ENCODE peak calls at places on chromosomes 4 and X, in eight cellular contexts. Y, J, M, L, O, E, N and W are unnamed samples.

GRCh38 chrX:129678176-129678880 is 23.6 kb upstream of the APLN start:
- DNase-seq in Y (peak), J (peak), M (no peak), L (no peak), O (no peak), E (peak), N (peak), W (no peak)

GRCh38 chr4:100420571-100420970 is 97.3 kb downstream of the EMCN start:
- DNase-seq in Y (no peak), J (no peak), M (no peak), L (peak), O (no peak), E (no peak), N (no peak), W (no peak)

GRCh38 chr4:164212134-164212533 is 541.8 kb upstream of the SMIM31 start:
- DNase-seq in Y (no peak), J (no peak), M (no peak), L (no peak), O (no peak), E (no peak), N (no peak), W (no peak)

GRCh38 chr4:151584101-151584500 is 175.1 kb downstream of the FHIP1A start:
- DNase-seq in Y (no peak), J (no peak), M (no peak), L (no peak), O (no peak), E (no peak), N (no peak), W (no peak)

GRCh38 chr4:149997881-149998421 is 80.3 kb upstream of the DCLK2 start:
- DNase-seq in Y (no peak), J (peak), M (no peak), L (no peak), O (no peak), E (no peak), N (no peak), W (no peak)

GRCh38 chr4:114539985-114540384 is 58.6 kb upstream of the UGT8 start:
- DNase-seq in Y (no peak), J (no peak), M (no peak), L (no peak), O (no peak), E (no peak), N (no peak), W (no peak)

GRCh38 chrX:152926279-152926678 is 28.4 kb downstream of the ZNF185 start:
- DNase-seq in Y (no peak), J (peak), M (no peak), L (peak), O (peak), E (no peak), N (no peak), W (peak)

GRCh38 chrX:150074175-150074574 is 135.9 kb upstream of the EOLA2 start:
- DNase-seq in Y (no peak), J (no peak), M (no peak), L (no peak), O (no peak), E (no peak), N (no peak), W (no peak)

GRCh38 chrX:103157511-103158316 is 57.2 kb upstream of the BEX4 start:
- DNase-seq in Y (no peak), J (peak), M (no peak), L (peak), O (peak), E (peak), N (peak), W (no peak)

GRCh38 chrX:103329991-103330390 is at the start of gene TCEAL7:
- DNase-seq in Y (no peak), J (peak), M (no peak), L (peak), O (peak), E (peak), N (peak), W (no peak)

GRCh38 chr4:54539500-54540029 is 118.2 kb upstream of the KIT start:
- DNase-seq in Y (peak), J (peak), M (no peak), L (peak), O (peak), E (no peak), N (peak), W (no peak)

GRCh38 chr4:24843121-24843520 is 47.7 kb downstream of the SOD3 start:
- DNase-seq in Y (no peak), J (no peak), M (no peak), L (no peak), O (no peak), E (no peak), N (no peak), W (no peak)

GRCh38 chrX:129496625-129497024 is 26.7 kb downstream of the SMARCA1 start:
- DNase-seq in Y (no peak), J (peak), M (no peak), L (no peak), O (no peak), E (no peak), N (no peak), W (no peak)

GRCh38 chr4:64230709-64231310 is 178.4 kb downstream of the TECRL start:
- DNase-seq in Y (no peak), J (no peak), M (no peak), L (no peak), O (no peak), E (no peak), N (no peak), W (no peak)

GRCh38 chr4:108703370-108703769 is 53.0 kb downstream of the OSTC start:
- DNase-seq in Y (no peak), J (no peak), M (no peak), L (no peak), O (no peak), E (no peak), N (no peak), W (no peak)

GRCh38 chr4:5278213-5278612 is 226.9 kb downstream of the STK32B start:
- DNase-seq in Y (no peak), J (no peak), M (no peak), L (no peak), O (no peak), E (no peak), N (no peak), W (no peak)

GRCh38 chr4:55445921-55446577 is 50.3 kb downstream of the TMEM165 start:
- DNase-seq in Y (no peak), J (peak), M (no peak), L (no peak), O (no peak), E (no peak), N (no peak), W (no peak)

GRCh38 chrX:109350621-109351020 is 131.3 kb downstream of the GUCY2F start:
- DNase-seq in Y (no peak), J (no peak), M (no peak), L (no peak), O (no peak), E (no peak), N (no peak), W (no peak)

GRCh38 chrX:136495043-136495442 is 2.3 kb upstream of the HTATSF1 start:
- DNase-seq in Y (no peak), J (no peak), M (no peak), L (no peak), O (no peak), E (no peak), N (no peak), W (no peak)

GRCh38 chr4:82578935-82579334 is 17.1 kb upstream of the TMEM150C start:
- DNase-seq in Y (no peak), J (no peak), M (no peak), L (no peak), O (no peak), E (no peak), N (no peak), W (no peak)

GRCh38 chr4:105625214-105625613 is 72.8 kb downstream of the ARHGEF38 start:
- DNase-seq in Y (no peak), J (no peak), M (no peak), L (no peak), O (no peak), E (no peak), N (no peak), W (no peak)

GRCh38 chr4:39410415-39410814 is 3.7 kb downstream of the KLB start:
- DNase-seq in Y (no peak), J (no peak), M (no peak), L (no peak), O (no peak), E (no peak), N (no peak), W (no peak)

GRCh38 chr4:6011271-6011671 is 7.0 kb downstream of the C4orf50 start:
- DNase-seq in Y (no peak), J (no peak), M (no peak), L (no peak), O (no peak), E (no peak), N (no peak), W (no peak)

GRCh38 chr4:122617597-122618593 is 3.0 kb downstream of the IL21 start:
- DNase-seq in Y (no peak), J (peak), M (no peak), L (no peak), O (no peak), E (no peak), N (no peak), W (no peak)

GRCh38 chrX:124346877-124347241 is 496 bp downstream of the SH2D1A start:
- DNase-seq in Y (no peak), J (no peak), M (no peak), L (no peak), O (no peak), E (no peak), N (no peak), W (no peak)

GRCh38 chr4:163665521-163666334 is 171.2 kb downstream of the TMA16 start:
- DNase-seq in Y (no peak), J (no peak), M (no peak), L (no peak), O (no peak), E (no peak), N (no peak), W (no peak)

GRCh38 chr4:173857828-173858227 is 327.8 kb upstream of the HAND2 start:
- DNase-seq in Y (no peak), J (no peak), M (no peak), L (no peak), O (no peak), E (no peak), N (no peak), W (no peak)

GRCh38 chr4:147049940-147050852 is 104.5 kb upstream of the TTC29 start:
- DNase-seq in Y (no peak), J (peak), M (no peak), L (no peak), O (no peak), E (no peak), N (no peak), W (no peak)

GRCh38 chrX:28058906-28059305 is 77.7 kb upstream of the DCAF8L1 start:
- DNase-seq in Y (no peak), J (no peak), M (no peak), L (no peak), O (no peak), E (no peak), N (no peak), W (no peak)

GRCh38 chr4:112633477-112634235 is 3.1 kb downstream of the ZGRF1 start:
- DNase-seq in Y (no peak), J (peak), M (no peak), L (peak), O (no peak), E (no peak), N (no peak), W (no peak)

GRCh38 chrX:50081282-50081955 is 119.4 kb downstream of the AKAP4 start:
- DNase-seq in Y (peak), J (peak), M (no peak), L (peak), O (peak), E (no peak), N (peak), W (no peak)

GRCh38 chr4:16544251-16544721 is 318.0 kb upstream of the TAPT1 start:
- DNase-seq in Y (no peak), J (peak), M (no peak), L (no peak), O (no peak), E (no peak), N (peak), W (no peak)

GRCh38 chr4:138866314-138866713 is 149.3 kb upstream of the NOCT start:
- DNase-seq in Y (no peak), J (no peak), M (no peak), L (no peak), O (no peak), E (no peak), N (no peak), W (no peak)

GRCh38 chr4:120922390-120923200 is at the start of gene PRDM5:
- DNase-seq in Y (peak), J (peak), M (no peak), L (peak), O (peak), E (peak), N (peak), W (no peak)

GRCh38 chrX:119790977-119791436 is 423 bp downstream of the RPL39 start:
- DNase-seq in Y (no peak), J (peak), M (no peak), L (peak), O (peak), E (no peak), N (peak), W (no peak)

GRCh38 chr4:2487632-2488031 is 18.7 kb downstream of the RNF4 start:
- DNase-seq in Y (no peak), J (no peak), M (no peak), L (no peak), O (no peak), E (no peak), N (no peak), W (peak)